ENCODE peak calls at places on chromosomes 13 and 19, in nine cellular contexts. L, W, A, X, C, Q, Z, E and B are unnamed samples.

GRCh38 chr13:66353664-66354063 is 876.5 kb downstream of the PCDH9 start:
- DNase-seq in L (no peak), W (no peak), A (no peak), X (no peak), C (no peak), Q (no peak), Z (no peak), E (no peak), B (no peak)

GRCh38 chr13:76094645-76095044 is 458.5 kb downstream of the LMO7 start:
- DNase-seq in L (no peak), W (no peak), A (no peak), X (no peak), C (no peak), Q (no peak), Z (no peak), E (no peak), B (no peak)

GRCh38 chr19:55257461-55258411 is 1.1 kb downstream of the PPP6R1 start:
- DNase-seq in L (no peak), W (no peak), A (no peak), X (no peak), C (no peak), Q (no peak), Z (no peak), E (peak), B (peak)

GRCh38 chr19:52237771-52238400 is 31.5 kb upstream of the ZNF766 start:
- DNase-seq in L (peak), W (peak), A (peak), X (peak), C (peak), Q (peak), Z (peak), E (peak), B (no peak)

GRCh38 chr19:34337747-34338146 is 27.2 kb upstream of the GPI start:
- DNase-seq in L (no peak), W (no peak), A (peak), X (no peak), C (no peak), Q (no peak), Z (no peak), E (no peak), B (no peak)

GRCh38 chr19:13707901-13708300 is 56.4 kb upstream of the MRI1 start:
- DNase-seq in L (no peak), W (no peak), A (no peak), X (no peak), C (no peak), Q (no peak), Z (no peak), E (no peak), B (no peak)

GRCh38 chr19:51023946-51024345 is 2.5 kb downstream of the KLK11 start:
- DNase-seq in L (no peak), W (no peak), A (no peak), X (no peak), C (no peak), Q (no peak), Z (peak), E (no peak), B (peak)

GRCh38 chr13:26726684-26727083 is 33.9 kb downstream of the GPR12 start:
- DNase-seq in L (no peak), W (no peak), A (no peak), X (no peak), C (no peak), Q (no peak), Z (no peak), E (no peak), B (no peak)

GRCh38 chr19:33796164-33797100 is at the start of gene KCTD15:
- DNase-seq in L (no peak), W (no peak), A (no peak), X (peak), C (no peak), Q (peak), Z (no peak), E (peak), B (no peak)

GRCh38 chr13:34698953-34699352 is 243.1 kb upstream of the NBEA start:
- DNase-seq in L (no peak), W (no peak), A (no peak), X (no peak), C (peak), Q (no peak), Z (no peak), E (no peak), B (no peak)

GRCh38 chr13:106566682-106567420 is 1.1 kb downstream of the ARGLU1 start:
- DNase-seq in L (peak), W (peak), A (peak), X (peak), C (peak), Q (peak), Z (peak), E (peak), B (no peak)

GRCh38 chr13:48493851-48494250 is 39.0 kb downstream of the RCBTB2 start:
- DNase-seq in L (peak), W (no peak), A (no peak), X (no peak), C (peak), Q (no peak), Z (no peak), E (no peak), B (no peak)

GRCh38 chr19:40466219-40467006 is at the start of gene SPTBN4:
- DNase-seq in L (no peak), W (peak), A (peak), X (peak), C (no peak), Q (no peak), Z (peak), E (peak), B (peak)

GRCh38 chr19:10543059-10543419 is 665 bp upstream of the ATG4D start:
- DNase-seq in L (no peak), W (no peak), A (no peak), X (no peak), C (no peak), Q (no peak), Z (no peak), E (no peak), B (no peak)

GRCh38 chr13:89380101-89380500 is 1708.9 kb downstream of the SLITRK5 start:
- DNase-seq in L (no peak), W (no peak), A (no peak), X (peak), C (peak), Q (no peak), Z (no peak), E (no peak), B (no peak)

GRCh38 chr13:28037399-28037798 is 48.9 kb upstream of the URAD start:
- DNase-seq in L (no peak), W (no peak), A (no peak), X (no peak), C (peak), Q (no peak), Z (no peak), E (no peak), B (no peak)

GRCh38 chr19:52923782-52924593 is 760 bp upstream of the ZNF888 start:
- DNase-seq in L (peak), W (no peak), A (peak), X (peak), C (peak), Q (no peak), Z (peak), E (peak), B (peak)

GRCh38 chr19:34428549-34429285 is 536 bp downstream of the UBA2 start:
- DNase-seq in L (peak), W (no peak), A (peak), X (peak), C (peak), Q (no peak), Z (peak), E (no peak), B (peak)

GRCh38 chr19:39795001-39795400 is 16.3 kb downstream of the LEUTX start:
- DNase-seq in L (no peak), W (no peak), A (peak), X (no peak), C (no peak), Q (no peak), Z (no peak), E (no peak), B (no peak)

GRCh38 chr19:35098413-35099049 is 17.1 kb upstream of the FXYD3 start:
- DNase-seq in L (no peak), W (no peak), A (no peak), X (no peak), C (peak), Q (no peak), Z (no peak), E (no peak), B (no peak)

GRCh38 chr19:2166741-2167738 is 3.3 kb downstream of the DOT1L start:
- DNase-seq in L (peak), W (peak), A (peak), X (peak), C (no peak), Q (no peak), Z (peak), E (peak), B (no peak)

GRCh38 chr13:20125129-20125782 is 35.6 kb downstream of the GJA3 start:
- DNase-seq in L (peak), W (no peak), A (peak), X (no peak), C (peak), Q (no peak), Z (peak), E (no peak), B (no peak)

GRCh38 chr19:35462476-35462953 is 14.5 kb downstream of the FFAR2 start:
- DNase-seq in L (no peak), W (no peak), A (peak), X (peak), C (no peak), Q (no peak), Z (no peak), E (no peak), B (peak)

GRCh38 chr13:37141011-37141410 is 35.5 kb upstream of the CSNK1A1L start:
- DNase-seq in L (no peak), W (no peak), A (no peak), X (no peak), C (no peak), Q (no peak), Z (no peak), E (no peak), B (no peak)

GRCh38 chr13:35796627-35797026 is 320.1 kb upstream of the MAB21L1 start:
- DNase-seq in L (no peak), W (no peak), A (no peak), X (no peak), C (no peak), Q (no peak), Z (no peak), E (no peak), B (no peak)

GRCh38 chr13:112143753-112144615 is 77.0 kb downstream of the SOX1 start:
- DNase-seq in L (no peak), W (no peak), A (no peak), X (no peak), C (peak), Q (no peak), Z (no peak), E (peak), B (no peak)

GRCh38 chr19:33775731-33776487 is 20.8 kb upstream of the KCTD15 start:
- DNase-seq in L (no peak), W (no peak), A (no peak), X (no peak), C (no peak), Q (no peak), Z (no peak), E (no peak), B (no peak)

GRCh38 chr13:37058801-37059135 is 720 bp downstream of the SUPT20H start:
- DNase-seq in L (no peak), W (no peak), A (no peak), X (no peak), C (no peak), Q (no peak), Z (no peak), E (no peak), B (no peak)

GRCh38 chr19:18946335-18946734 is 5.3 kb upstream of the HOMER3 start:
- DNase-seq in L (no peak), W (no peak), A (no peak), X (no peak), C (no peak), Q (no peak), Z (no peak), E (no peak), B (no peak)

GRCh38 chr13:44972956-44973581 is 16.2 kb downstream of the NUFIP1 start:
- DNase-seq in L (no peak), W (no peak), A (no peak), X (no peak), C (peak), Q (no peak), Z (no peak), E (no peak), B (no peak)

GRCh38 chr13:43261018-43261417 is 237.6 kb downstream of the DNAJC15 start:
- DNase-seq in L (peak), W (no peak), A (no peak), X (no peak), C (peak), Q (no peak), Z (no peak), E (no peak), B (no peak)

GRCh38 chr13:93603043-93603442 is 376.4 kb downstream of the GPC6 start:
- DNase-seq in L (peak), W (no peak), A (no peak), X (no peak), C (peak), Q (no peak), Z (no peak), E (no peak), B (no peak)

GRCh38 chr13:113307491-113307890 is 10.5 kb downstream of the LAMP1 start:
- DNase-seq in L (no peak), W (no peak), A (no peak), X (no peak), C (no peak), Q (no peak), Z (no peak), E (no peak), B (no peak)

GRCh38 chr13:76440568-76440967 is 445.6 kb downstream of the KCTD12 start:
- DNase-seq in L (no peak), W (no peak), A (no peak), X (no peak), C (no peak), Q (no peak), Z (no peak), E (no peak), B (no peak)

GRCh38 chr13:22812793-22813192 is 368.0 kb upstream of the SGCG start:
- DNase-seq in L (no peak), W (no peak), A (no peak), X (peak), C (no peak), Q (no peak), Z (no peak), E (no peak), B (no peak)

GRCh38 chr13:73602295-73602694 is 531.9 kb downstream of the KLF12 start:
- DNase-seq in L (no peak), W (no peak), A (no peak), X (no peak), C (peak), Q (no peak), Z (no peak), E (no peak), B (no peak)

GRCh38 chr13:53042897-53043296 is 14.3 kb downstream of the OLFM4 start:
- DNase-seq in L (no peak), W (no peak), A (no peak), X (no peak), C (no peak), Q (no peak), Z (no peak), E (no peak), B (no peak)

GRCh38 chr19:53942001-53942786 is 20.5 kb upstream of the CACNG8 start:
- DNase-seq in L (peak), W (no peak), A (no peak), X (no peak), C (no peak), Q (peak), Z (no peak), E (peak), B (no peak)

DNA sequence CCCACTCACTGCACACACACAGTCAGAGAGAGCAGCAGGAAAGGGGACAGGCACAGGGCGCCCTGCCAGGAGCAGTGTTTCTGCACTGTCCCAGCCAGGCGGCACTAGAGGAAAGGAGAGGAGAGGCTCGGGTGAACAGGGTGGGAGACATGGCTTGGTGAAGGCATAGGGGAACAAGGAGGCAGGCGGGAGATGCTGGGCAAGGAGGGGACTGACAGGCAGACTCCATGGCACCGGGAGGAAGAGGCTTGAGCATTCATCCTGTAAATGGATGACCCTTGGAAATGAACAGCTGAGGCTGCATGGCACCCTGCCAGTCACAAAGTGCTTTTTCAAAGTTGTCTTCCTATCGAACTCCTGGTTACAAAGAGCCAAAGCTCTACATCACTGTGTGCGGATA is 22.5 kb downstream of the MED26 start:
- DNase-seq in L (no peak), W (no peak), A (no peak), X (no peak), C (no peak), Q (no peak), Z (peak), E (no peak), B (no peak)
- TF ChIP-seq CTCF in L (no peak), W (no peak), A (no peak), X (no peak), C (no peak), Q (no peak), Z (no peak), E (no peak), B (no peak)

GRCh38 chr13:40152145-40152544 is 496.7 kb downstream of the COG6 start:
- DNase-seq in L (peak), W (no peak), A (no peak), X (no peak), C (peak), Q (no peak), Z (no peak), E (no peak), B (no peak)
- TF ChIP-seq CTCF in L (no peak), W (no peak), A (no peak), X (no peak), C (peak), Q (no peak), Z (no peak), E (no peak), B (no peak)

DNA sequence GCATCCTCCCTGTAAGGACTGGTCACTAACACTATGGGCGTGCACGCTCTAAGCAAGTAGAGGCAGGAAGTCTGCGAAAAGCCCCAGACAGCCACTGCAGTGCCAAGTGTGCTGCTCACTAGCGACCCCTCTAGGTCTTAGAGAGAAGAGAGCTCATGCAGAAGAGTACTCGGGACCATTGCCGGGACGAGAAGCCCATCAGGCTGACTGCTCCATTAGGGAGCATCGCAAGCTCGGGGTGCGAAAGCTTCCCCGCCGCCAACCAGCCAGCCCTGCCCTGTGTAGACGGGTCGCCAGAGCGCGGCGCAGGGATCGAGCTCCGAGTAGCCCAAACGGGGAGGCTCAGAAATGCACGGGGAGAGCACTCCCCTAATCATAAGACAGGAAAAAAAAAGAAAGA is 16.6 kb downstream of the POU4F1 start:
- DNase-seq in L (no peak), W (no peak), A (no peak), X (no peak), C (no peak), Q (no peak), Z (no peak), E (peak), B (no peak)
- TF ChIP-seq CTCF in L (peak), W (no peak), A (no peak), X (no peak), C (peak), Q (peak), Z (no peak), E (peak), B (peak)

DNA sequence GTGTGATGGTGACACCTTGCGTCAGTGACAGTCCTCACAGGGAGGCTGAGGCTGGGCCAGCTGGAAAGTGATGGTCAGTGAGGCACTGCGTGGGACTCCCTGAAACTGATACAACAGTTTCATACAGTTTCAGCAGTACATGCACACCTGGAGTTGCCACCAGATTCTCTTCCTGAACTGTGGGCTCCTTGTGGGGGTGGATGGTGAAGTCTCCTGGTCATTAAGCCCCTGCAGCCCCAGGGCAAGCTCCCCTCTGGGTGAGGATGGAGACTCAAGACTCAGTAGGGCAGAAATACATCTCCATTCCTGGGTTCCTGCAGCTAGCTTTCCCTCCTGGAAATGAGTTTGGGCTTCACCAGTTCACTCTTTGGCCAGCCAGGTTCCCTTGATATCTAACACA is 392.7 kb downstream of the UQCRFS1 start:
- DNase-seq in L (no peak), W (no peak), A (no peak), X (no peak), C (no peak), Q (no peak), Z (no peak), E (no peak), B (no peak)
- TF ChIP-seq CTCF in L (no peak), W (no peak), A (no peak), X (no peak), C (no peak), Q (no peak), Z (no peak), E (no peak), B (no peak)